ENCODE peak calls at places on chromosomes 12 and 14, in eight cellular contexts. One of them, this sample, is unnamed.

GRCh38 chr12:10668526-10668925 is 5.3 kb downstream of the STYK1 start:
- DNase-seq in stimulated activated CD4-positive, alpha-beta T cell treated with anti-CD3 and anti-CD28 coated beads, Interleukin-1b, Interleukin-23, amount 100 ng/mL, for 24 hours: no peak
- DNase-seq in NCI-H1694: no peak
- DNase-seq in dermis blood vessel endothelial cell: no peak
- DNase-seq in stomach: no peak
- DNase-seq in KG1: no peak
- DNase-seq in ACHN: peak
- DNase-seq in activated T-helper 1 cell treated with Interleukin-2 at 50 U/mL for 16 hours: no peak
- DNase-seq in this sample: no peak

GRCh38 chr14:72630374-72630773 is 263.5 kb downstream of the DPF3 start:
- DNase-seq in dermis blood vessel endothelial cell: no peak
- DNase-seq in ACHN: no peak
- DNase-seq in activated T-helper 1 cell treated with Interleukin-2 at 50 U/mL for 16 hours: no peak
- DNase-seq in stimulated activated CD4-positive, alpha-beta T cell treated with anti-CD3 and anti-CD28 coated beads, Interleukin-1b, Interleukin-23, amount 100 ng/mL, for 24 hours: no peak
- DNase-seq in stomach: no peak
- DNase-seq in KG1: no peak
- DNase-seq in NCI-H1694: no peak
- DNase-seq in this sample: peak

GRCh38 chr14:96852823-96853422 is 55.7 kb downstream of the VRK1 start:
- DNase-seq in KG1: peak
- DNase-seq in stimulated activated CD4-positive, alpha-beta T cell treated with anti-CD3 and anti-CD28 coated beads, Interleukin-1b, Interleukin-23, amount 100 ng/mL, for 24 hours: no peak
- DNase-seq in activated T-helper 1 cell treated with Interleukin-2 at 50 U/mL for 16 hours: no peak
- DNase-seq in NCI-H1694: peak
- DNase-seq in ACHN: peak
- DNase-seq in stomach: no peak
- DNase-seq in dermis blood vessel endothelial cell: peak
- DNase-seq in this sample: no peak

GRCh38 chr12:121003650-121004049 is 12.6 kb downstream of the C12orf43 start:
- DNase-seq in dermis blood vessel endothelial cell: peak
- DNase-seq in activated T-helper 1 cell treated with Interleukin-2 at 50 U/mL for 16 hours: no peak
- DNase-seq in NCI-H1694: no peak
- DNase-seq in ACHN: peak
- DNase-seq in KG1: no peak
- DNase-seq in stimulated activated CD4-positive, alpha-beta T cell treated with anti-CD3 and anti-CD28 coated beads, Interleukin-1b, Interleukin-23, amount 100 ng/mL, for 24 hours: no peak
- DNase-seq in stomach: peak
- DNase-seq in this sample: peak

GRCh38 chr14:92496458-92496857 is 17.1 kb upstream of the RIN3 start:
- DNase-seq in dermis blood vessel endothelial cell: peak
- DNase-seq in stomach: no peak
- DNase-seq in ACHN: no peak
- DNase-seq in KG1: no peak
- DNase-seq in stimulated activated CD4-positive, alpha-beta T cell treated with anti-CD3 and anti-CD28 coated beads, Interleukin-1b, Interleukin-23, amount 100 ng/mL, for 24 hours: no peak
- DNase-seq in NCI-H1694: no peak
- DNase-seq in activated T-helper 1 cell treated with Interleukin-2 at 50 U/mL for 16 hours: no peak
- DNase-seq in this sample: peak

GRCh38 chr14:70896981-70897380 is 10.3 kb upstream of the PCNX1 start:
- DNase-seq in ACHN: no peak
- DNase-seq in stimulated activated CD4-positive, alpha-beta T cell treated with anti-CD3 and anti-CD28 coated beads, Interleukin-1b, Interleukin-23, amount 100 ng/mL, for 24 hours: no peak
- DNase-seq in activated T-helper 1 cell treated with Interleukin-2 at 50 U/mL for 16 hours: no peak
- DNase-seq in KG1: no peak
- DNase-seq in stomach: no peak
- DNase-seq in NCI-H1694: no peak
- DNase-seq in dermis blood vessel endothelial cell: no peak
- DNase-seq in this sample: no peak

GRCh38 chr12:53044052-53044581 is 5.7 kb upstream of the TNS2 start:
- DNase-seq in ACHN: no peak
- DNase-seq in activated T-helper 1 cell treated with Interleukin-2 at 50 U/mL for 16 hours: no peak
- DNase-seq in dermis blood vessel endothelial cell: no peak
- DNase-seq in KG1: no peak
- DNase-seq in stomach: no peak
- DNase-seq in stimulated activated CD4-positive, alpha-beta T cell treated with anti-CD3 and anti-CD28 coated beads, Interleukin-1b, Interleukin-23, amount 100 ng/mL, for 24 hours: no peak
- DNase-seq in NCI-H1694: no peak
- DNase-seq in this sample: peak

GRCh38 chr14:88384653-88385205 is 728 bp upstream of the SPATA7 start:
- DNase-seq in stimulated activated CD4-positive, alpha-beta T cell treated with anti-CD3 and anti-CD28 coated beads, Interleukin-1b, Interleukin-23, amount 100 ng/mL, for 24 hours: no peak
- DNase-seq in ACHN: no peak
- DNase-seq in stomach: no peak
- DNase-seq in NCI-H1694: peak
- DNase-seq in dermis blood vessel endothelial cell: no peak
- DNase-seq in activated T-helper 1 cell treated with Interleukin-2 at 50 U/mL for 16 hours: no peak
- DNase-seq in KG1: no peak
- DNase-seq in this sample: peak

GRCh38 chr12:58067610-58068387 is 126.4 kb downstream of the ATP23 start:
- DNase-seq in dermis blood vessel endothelial cell: no peak
- DNase-seq in KG1: no peak
- DNase-seq in activated T-helper 1 cell treated with Interleukin-2 at 50 U/mL for 16 hours: no peak
- DNase-seq in NCI-H1694: no peak
- DNase-seq in stimulated activated CD4-positive, alpha-beta T cell treated with anti-CD3 and anti-CD28 coated beads, Interleukin-1b, Interleukin-23, amount 100 ng/mL, for 24 hours: no peak
- DNase-seq in stomach: no peak
- DNase-seq in ACHN: no peak
- DNase-seq in this sample: no peak

GRCh38 chr12:93626160-93626559 is 51.0 kb upstream of the CRADD start:
- DNase-seq in NCI-H1694: no peak
- DNase-seq in KG1: no peak
- DNase-seq in stomach: no peak
- DNase-seq in dermis blood vessel endothelial cell: no peak
- DNase-seq in activated T-helper 1 cell treated with Interleukin-2 at 50 U/mL for 16 hours: no peak
- DNase-seq in stimulated activated CD4-positive, alpha-beta T cell treated with anti-CD3 and anti-CD28 coated beads, Interleukin-1b, Interleukin-23, amount 100 ng/mL, for 24 hours: no peak
- DNase-seq in ACHN: no peak
- DNase-seq in this sample: no peak

GRCh38 chr14:38505221-38506095 is 249.6 kb upstream of the CLEC14A start:
- DNase-seq in activated T-helper 1 cell treated with Interleukin-2 at 50 U/mL for 16 hours: no peak
- DNase-seq in stimulated activated CD4-positive, alpha-beta T cell treated with anti-CD3 and anti-CD28 coated beads, Interleukin-1b, Interleukin-23, amount 100 ng/mL, for 24 hours: no peak
- DNase-seq in stomach: no peak
- DNase-seq in dermis blood vessel endothelial cell: no peak
- DNase-seq in NCI-H1694: no peak
- DNase-seq in KG1: no peak
- DNase-seq in ACHN: no peak
- DNase-seq in this sample: no peak

GRCh38 chr12:111766608-111767361 is at the start of gene ALDH2:
- DNase-seq in dermis blood vessel endothelial cell: peak
- DNase-seq in stimulated activated CD4-positive, alpha-beta T cell treated with anti-CD3 and anti-CD28 coated beads, Interleukin-1b, Interleukin-23, amount 100 ng/mL, for 24 hours: no peak
- DNase-seq in NCI-H1694: peak
- DNase-seq in activated T-helper 1 cell treated with Interleukin-2 at 50 U/mL for 16 hours: no peak
- DNase-seq in ACHN: peak
- DNase-seq in KG1: no peak
- DNase-seq in stomach: peak
- DNase-seq in this sample: peak

GRCh38 chr12:125185740-125186470 is 120.7 kb downstream of the AACS start:
- DNase-seq in stimulated activated CD4-positive, alpha-beta T cell treated with anti-CD3 and anti-CD28 coated beads, Interleukin-1b, Interleukin-23, amount 100 ng/mL, for 24 hours: peak
- DNase-seq in activated T-helper 1 cell treated with Interleukin-2 at 50 U/mL for 16 hours: no peak
- DNase-seq in dermis blood vessel endothelial cell: peak
- DNase-seq in ACHN: peak
- DNase-seq in NCI-H1694: peak
- DNase-seq in stomach: peak
- DNase-seq in KG1: no peak
- DNase-seq in this sample: peak

GRCh38 chr12:116650062-116650461 is 87.8 kb downstream of the SPRING1 start:
- DNase-seq in dermis blood vessel endothelial cell: no peak
- DNase-seq in KG1: no peak
- DNase-seq in stomach: no peak
- DNase-seq in ACHN: no peak
- DNase-seq in stimulated activated CD4-positive, alpha-beta T cell treated with anti-CD3 and anti-CD28 coated beads, Interleukin-1b, Interleukin-23, amount 100 ng/mL, for 24 hours: no peak
- DNase-seq in activated T-helper 1 cell treated with Interleukin-2 at 50 U/mL for 16 hours: no peak
- DNase-seq in NCI-H1694: no peak
- DNase-seq in this sample: no peak

GRCh38 chr12:21818627-21819026 is 44.1 kb upstream of the KCNJ8 start:
- DNase-seq in NCI-H1694: no peak
- DNase-seq in stomach: no peak
- DNase-seq in dermis blood vessel endothelial cell: no peak
- DNase-seq in activated T-helper 1 cell treated with Interleukin-2 at 50 U/mL for 16 hours: no peak
- DNase-seq in KG1: no peak
- DNase-seq in ACHN: no peak
- DNase-seq in stimulated activated CD4-positive, alpha-beta T cell treated with anti-CD3 and anti-CD28 coated beads, Interleukin-1b, Interleukin-23, amount 100 ng/mL, for 24 hours: no peak
- DNase-seq in this sample: no peak

GRCh38 chr14:105092124-105092911 is 27.1 kb upstream of the GPR132 start:
- DNase-seq in ACHN: peak
- DNase-seq in dermis blood vessel endothelial cell: no peak
- DNase-seq in activated T-helper 1 cell treated with Interleukin-2 at 50 U/mL for 16 hours: no peak
- DNase-seq in NCI-H1694: peak
- DNase-seq in stimulated activated CD4-positive, alpha-beta T cell treated with anti-CD3 and anti-CD28 coated beads, Interleukin-1b, Interleukin-23, amount 100 ng/mL, for 24 hours: no peak
- DNase-seq in KG1: no peak
- DNase-seq in stomach: peak
- DNase-seq in this sample: peak

GRCh38 chr12:54390668-54391551 is 6.4 kb upstream of the ZNF385A start:
- DNase-seq in KG1: no peak
- DNase-seq in ACHN: peak
- DNase-seq in NCI-H1694: peak
- DNase-seq in stimulated activated CD4-positive, alpha-beta T cell treated with anti-CD3 and anti-CD28 coated beads, Interleukin-1b, Interleukin-23, amount 100 ng/mL, for 24 hours: peak
- DNase-seq in stomach: peak
- DNase-seq in dermis blood vessel endothelial cell: no peak
- DNase-seq in activated T-helper 1 cell treated with Interleukin-2 at 50 U/mL for 16 hours: peak
- DNase-seq in this sample: no peak

GRCh38 chr14:101132051-101132541 is 228.6 kb upstream of the RTL1 start:
- DNase-seq in ACHN: no peak
- DNase-seq in stomach: peak
- DNase-seq in NCI-H1694: no peak
- DNase-seq in KG1: no peak
- DNase-seq in dermis blood vessel endothelial cell: no peak
- DNase-seq in stimulated activated CD4-positive, alpha-beta T cell treated with anti-CD3 and anti-CD28 coated beads, Interleukin-1b, Interleukin-23, amount 100 ng/mL, for 24 hours: no peak
- DNase-seq in activated T-helper 1 cell treated with Interleukin-2 at 50 U/mL for 16 hours: no peak
- DNase-seq in this sample: no peak